ENCODE peak calls at places on chromosomes 5 and 9, in four cellular contexts. K is trophoblast cell, M is IMR-90, J is neural progenitor cell. Q is an unnamed sample.

GRCh38 chr5:64158827-64159226 is 6.8 kb upstream of the RNF180 start:
- DNase-seq in K (no peak), M (no peak), J (no peak), Q (no peak)

GRCh38 chr5:36606052-36606436 is 362 bp upstream of the SLC1A3 start:
- DNase-seq in K (no peak), M (no peak), J (no peak), Q (no peak)

GRCh38 chr5:116559239-116559638 is 15.4 kb downstream of the SEMA6A start:
- DNase-seq in K (no peak), M (no peak), J (no peak), Q (no peak)

GRCh38 chr5:32100230-32100629 is 73.9 kb downstream of the GOLPH3 start:
- DNase-seq in K (no peak), M (no peak), J (no peak), Q (no peak)

GRCh38 chr5:6448141-6448491 is 543 bp upstream of the UBE2QL1 start:
- DNase-seq in K (no peak), M (no peak), J (no peak), Q (no peak)

GRCh38 chr5:158354958-158355357 is 496.0 kb upstream of the CLINT1 start:
- DNase-seq in K (no peak), M (no peak), J (no peak), Q (no peak)

GRCh38 chr9:70502690-70503089 is 88.2 kb upstream of the KLF9 start:
- DNase-seq in K (no peak), M (no peak), J (no peak), Q (no peak)

GRCh38 chr9:129333613-129333960 is 155.5 kb upstream of the IER5L start:
- DNase-seq in K (peak; percentile 85), M (no peak), J (no peak), Q (peak; percentile 89)

GRCh38 chr9:38447703-38448102 is 23.4 kb upstream of the IGFBPL1 start:
- DNase-seq in K (no peak), M (no peak), J (no peak), Q (no peak)

GRCh38 chr9:30723656-30724055 is 1660.8 kb upstream of the ACO1 start:
- DNase-seq in K (no peak), M (no peak), J (no peak), Q (no peak)

GRCh38 chr9:77017505-77017894 is 2.0 kb upstream of the FOXB2 start:
- DNase-seq in K (no peak), M (no peak), J (no peak), Q (no peak)
- H3K4me2 ChIP-seq in K (no peak overlapping the region), M (no peak overlapping the region), J (no peak overlapping the region), Q (no peak overlapping the region)

GRCh38 chr9:94167376-94167775 is 83.1 kb downstream of the PTPDC1 start:
- DNase-seq in K (no peak), M (no peak), J (no peak), Q (no peak)

GRCh38 chr9:94167055-94167346 is 82.7 kb downstream of the PTPDC1 start:
- DNase-seq in K (peak; percentile 80), M (no peak), J (peak; percentile 87), Q (no peak)

GRCh38 chr9:94166237-94167054 is 82.2 kb downstream of the PTPDC1 start:
- DNase-seq in K (peak; percentile 98), M (peak; percentile 99), J (peak; percentile 98), Q (peak; percentile 98)

GRCh38 chr9:94165592-94166236 is 81.5 kb downstream of the PTPDC1 start:
- DNase-seq in K (peak; percentile 99), M (peak; percentile 99), J (peak; percentile 99), Q (peak; percentile 92)

DNA sequence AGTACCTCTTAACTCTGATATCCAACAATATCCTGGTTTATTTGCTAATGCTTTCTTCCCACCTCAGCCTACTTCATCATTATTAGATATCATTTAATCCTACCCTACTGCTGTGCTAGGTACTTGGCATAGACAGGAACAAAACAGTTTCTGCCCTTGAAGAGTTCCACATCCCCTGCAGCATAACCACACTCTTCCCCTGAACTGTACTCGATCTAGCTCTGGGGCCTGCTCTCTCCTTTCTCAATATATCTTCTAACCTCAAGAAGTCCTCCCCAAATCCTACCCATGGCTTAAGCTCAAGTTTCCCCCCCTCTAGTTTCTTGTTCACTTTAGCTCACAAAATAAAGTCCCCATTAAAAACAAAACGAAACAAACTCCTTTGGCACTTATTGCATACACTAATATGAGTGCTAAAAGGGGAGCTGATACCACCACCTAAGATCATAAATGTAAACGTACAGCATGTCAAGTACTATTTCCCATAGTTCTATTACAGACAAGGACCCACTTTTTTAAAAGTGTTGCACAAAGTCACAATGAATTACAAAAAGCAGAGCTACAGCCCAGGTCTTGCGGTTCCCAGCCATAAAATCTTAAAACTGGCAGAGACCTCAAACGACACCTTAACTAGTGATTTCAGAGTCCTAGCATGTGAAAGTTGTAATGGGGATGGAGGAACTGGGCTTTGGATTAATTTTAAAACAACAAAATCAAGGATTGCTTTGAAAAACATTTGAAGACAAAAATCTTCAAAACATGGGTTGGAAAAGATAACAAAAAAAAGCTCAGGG is 80.7 kb downstream of the PTPDC1 start:
- DNase-seq in K (no peak), M (no peak), J (no peak), Q (no peak)
- H2AFZ ChIP-seq in K (no peak overlapping the region), M (peak overlapping the region; percentile 94), J (no peak overlapping the region), Q (peak overlapping the region; percentile 74)

DNA sequence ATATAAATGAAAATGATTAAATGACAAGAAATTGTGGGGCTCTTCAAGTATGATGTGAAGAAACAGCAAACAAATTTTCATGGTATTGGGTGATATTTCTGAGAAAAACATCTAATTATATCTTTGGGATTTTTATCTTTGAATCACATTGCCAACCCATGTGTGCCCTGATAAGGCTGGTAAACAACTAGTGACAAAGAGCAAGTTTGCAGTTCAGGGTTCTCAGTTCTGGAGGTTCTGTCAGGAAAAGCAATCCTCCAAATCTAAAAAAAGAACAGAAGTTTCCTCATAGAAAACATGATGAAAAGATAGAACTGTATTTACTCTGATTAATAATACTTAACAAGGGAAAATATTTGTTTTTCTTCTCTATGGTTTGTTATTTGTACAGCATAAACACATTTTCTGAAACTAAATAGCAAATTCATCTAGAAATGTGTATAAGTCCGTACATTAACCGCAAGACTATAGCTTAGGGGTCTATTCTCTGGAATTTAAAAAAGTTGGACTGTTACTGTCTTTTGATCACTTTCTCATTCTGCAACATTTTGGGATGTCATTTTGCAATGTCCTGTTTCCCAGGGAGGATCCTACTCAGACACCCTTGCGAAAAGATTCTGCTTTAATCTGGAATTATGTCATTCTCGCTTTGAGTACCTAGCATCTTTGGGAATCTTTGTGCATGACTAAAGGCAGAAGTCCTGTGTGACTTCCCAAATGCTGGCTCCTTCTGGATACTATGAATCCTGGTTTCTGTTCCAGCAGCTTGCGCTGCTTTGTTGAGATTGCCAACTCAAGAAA is 308.5 kb downstream of the ADGRV1 start:
- DNase-seq in K (peak; percentile 76), M (peak; percentile 8), J (no peak), Q (no peak)
- H3K4me2 ChIP-seq in K (no peak overlapping the region), M (no peak overlapping the region), J (no peak overlapping the region), Q (no peak overlapping the region)

GRCh38 chr5:149575131-149575530 is 6.2 kb upstream of the ARHGEF37 start:
- DNase-seq in K (no peak), M (no peak), J (no peak), Q (no peak)
- H2AFZ ChIP-seq in K (no peak overlapping the region), M (no peak overlapping the region), J (no peak overlapping the region), Q (no peak overlapping the region)

GRCh38 chr9:131734165-131734610 is 5.7 kb downstream of the RAPGEF1 start:
- DNase-seq in K (no peak), M (no peak), J (no peak), Q (peak; percentile 85)

GRCh38 chr9:131736440-131736839 is 3.4 kb downstream of the RAPGEF1 start:
- DNase-seq in K (no peak), M (no peak), J (no peak), Q (no peak)

GRCh38 chr9:131734781-131735180 is 5.1 kb downstream of the RAPGEF1 start:
- DNase-seq in K (no peak), M (no peak), J (no peak), Q (no peak)

GRCh38 chr9:131733601-131734061 is 6.2 kb downstream of the RAPGEF1 start:
- DNase-seq in K (peak; percentile 96), M (peak; percentile 96), J (no peak), Q (peak; percentile 99)

GRCh38 chr9:131735238-131736181 is 4.4 kb downstream of the RAPGEF1 start:
- DNase-seq in K (no peak), M (no peak), J (no peak), Q (no peak)
- H3K4me2 ChIP-seq in K (no peak overlapping the region), M (no peak overlapping the region), J (no peak overlapping the region), Q (peak overlapping the region; percentile 57)

DNA sequence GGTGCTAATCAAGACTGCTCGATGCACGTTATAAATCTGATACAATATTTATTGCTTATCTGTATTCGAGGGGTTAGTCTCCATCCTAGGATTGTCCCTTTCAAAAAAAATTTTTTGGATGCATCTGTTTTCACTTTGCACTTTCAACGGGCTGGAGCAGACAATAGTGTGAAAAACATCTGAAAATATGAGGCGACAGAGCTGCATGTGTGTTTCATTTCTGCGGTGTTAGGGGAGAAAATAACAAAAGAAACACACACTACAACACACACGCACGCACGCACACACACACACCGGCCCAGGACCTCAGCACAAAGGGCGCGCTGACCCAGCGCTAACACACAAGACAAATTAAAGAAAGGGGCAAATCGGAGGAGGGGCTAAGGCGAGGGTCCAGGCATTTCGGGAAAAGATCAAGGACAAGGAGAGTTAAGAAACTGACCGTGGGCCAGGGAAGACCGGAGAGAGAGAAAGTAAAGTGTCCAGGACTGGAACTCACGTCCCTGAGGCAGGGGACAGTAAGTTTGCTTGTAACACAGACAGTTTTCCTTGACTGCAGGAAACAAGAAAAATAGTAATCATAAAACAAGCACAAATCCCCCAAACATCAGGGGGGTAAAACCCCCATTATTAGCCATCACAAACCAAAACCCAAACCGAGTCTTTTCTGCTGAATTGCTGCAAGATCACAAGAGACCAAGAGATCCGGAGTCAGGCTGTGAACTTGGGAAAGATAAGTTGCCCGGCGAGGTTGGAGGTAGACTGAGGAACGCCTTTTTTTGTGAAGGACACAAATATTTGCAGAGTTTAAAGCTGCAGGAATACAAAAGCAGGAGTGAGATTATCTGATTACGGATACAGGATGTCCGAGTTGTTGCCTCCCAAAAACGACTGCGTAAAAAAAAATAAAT is 302.1 kb downstream of the PARP8 start:
- DNase-seq in K (no peak), M (no peak), J (peak; percentile 92), Q (no peak)
- H2AFZ ChIP-seq in K (no peak overlapping the region), M (no peak overlapping the region), J (no peak overlapping the region), Q (no peak overlapping the region)

DNA sequence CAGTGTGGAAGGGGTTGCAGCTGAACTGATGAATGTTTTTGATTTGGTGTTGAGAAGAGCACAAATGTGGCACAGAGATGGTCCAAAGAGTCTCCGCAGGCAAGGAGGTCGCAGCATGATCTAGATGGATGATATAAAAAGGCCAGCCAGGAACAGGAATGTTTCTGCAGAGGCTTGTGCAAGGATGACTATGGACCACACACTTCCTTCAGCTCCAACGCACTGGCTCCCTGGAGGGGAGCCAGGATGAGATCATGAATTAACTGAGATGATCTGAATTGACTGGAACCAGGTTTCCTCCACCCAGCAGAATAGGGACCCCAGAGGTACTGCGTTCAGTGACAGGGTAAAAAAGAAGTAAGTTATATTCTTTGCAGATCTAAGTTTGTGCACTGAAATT is 89.0 kb downstream of the ARSB start:
- DNase-seq in K (no peak), M (peak; percentile 90), J (no peak), Q (no peak)
- H3K4me2 ChIP-seq in K (no peak overlapping the region), M (no peak overlapping the region), J (no peak overlapping the region), Q (no peak overlapping the region)

Q was measured in PC-9.